ENCODE peak calls at places on chromosome 21, in four cellular contexts. H, O, M and N are unnamed samples.

GRCh38 chr21:19648376-19648775 is 1244.8 kb upstream of the TMPRSS15 start:
- DNase-seq in H (no peak), O (no peak), M (no peak), N (no peak)

GRCh38 chr21:43717967-43718871 is 710 bp upstream of the PDXK start:
- DNase-seq in H (no peak), O (no peak), M (no peak), N (no peak)

GRCh38 chr21:46126321-46127238 is 28.7 kb downstream of the COL6A2 start:
- DNase-seq in H (no peak), O (no peak), M (peak; percentile 44), N (peak; percentile 13)

GRCh38 chr21:38815060-38815405 is 9.3 kb downstream of the ETS2 start:
- DNase-seq in H (no peak), O (no peak), M (no peak), N (no peak)

GRCh38 chr21:34965200-34966174 is 83.6 kb downstream of the RUNX1 start:
- DNase-seq in H (peak; percentile 69), O (no peak), M (no peak), N (no peak)

GRCh38 chr21:43574741-43575465 is 84.4 kb downstream of the HSF2BP start:
- DNase-seq in H (no peak), O (no peak), M (peak; percentile 70), N (no peak)

GRCh38 chr21:46660505-46660904 is 25.0 kb downstream of the PRMT2 start:
- DNase-seq in H (no peak), O (no peak), M (no peak), N (no peak)

GRCh38 chr21:22288885-22289509 is 1290.8 kb downstream of the NCAM2 start:
- DNase-seq in H (no peak), O (no peak), M (no peak), N (no peak)

GRCh38 chr21:14454642-14455009 is 71.7 kb upstream of the HSPA13 start:
- DNase-seq in H (no peak), O (no peak), M (no peak), N (no peak)

GRCh38 chr21:38646213-38646837 is 148.0 kb upstream of the ERG start:
- DNase-seq in H (peak; percentile 37), O (no peak), M (no peak), N (no peak)

GRCh38 chr21:39660191-39660590 is 47.5 kb downstream of the B3GALT5 start:
- DNase-seq in H (peak; percentile 54), O (no peak), M (no peak), N (no peak)

GRCh38 chr21:16992448-16992847 is 520.4 kb upstream of the CXADR start:
- DNase-seq in H (no peak), O (no peak), M (no peak), N (no peak)

GRCh38 chr21:34280389-34280795 is 83.4 kb upstream of the KCNE2 start:
- DNase-seq in H (peak; percentile 58), O (no peak), M (no peak), N (no peak)

GRCh38 chr21:39072468-39072867 is 110.8 kb downstream of the PSMG1 start:
- DNase-seq in H (no peak), O (no peak), M (no peak), N (no peak)

GRCh38 chr21:38303300-38303699 is 46.5 kb downstream of the KCNJ15 start:
- DNase-seq in H (peak; percentile 98), O (no peak), M (no peak), N (no peak)

GRCh38 chr21:36073181-36073580 is 3.4 kb downstream of the CBR1 start:
- DNase-seq in H (no peak), O (no peak), M (no peak), N (no peak)

GRCh38 chr21:16176570-16176969 is 446.8 kb downstream of the USP25 start:
- DNase-seq in H (no peak), O (no peak), M (no peak), N (no peak)

GRCh38 chr21:43611598-43612369 is 47.5 kb downstream of the HSF2BP start:
- DNase-seq in H (peak; percentile 46), O (peak; percentile 63), M (peak; percentile 71), N (peak; percentile 18)

GRCh38 chr21:19123525-19123924 is 719.9 kb upstream of the TMPRSS15 start:
- DNase-seq in H (no peak), O (no peak), M (no peak), N (no peak)

GRCh38 chr21:28196981-28197380 is 795.7 kb downstream of the LTN1 start:
- DNase-seq in H (no peak), O (no peak), M (no peak), N (no peak)

GRCh38 chr21:15735409-15735808 is 5.6 kb downstream of the USP25 start:
- DNase-seq in H (no peak), O (no peak), M (no peak), N (no peak)

GRCh38 chr21:14064296-14064645 is 146.5 kb downstream of the LIPI start:
- DNase-seq in H (no peak), O (no peak), M (no peak), N (no peak)

GRCh38 chr21:25759573-25759972 is 24.8 kb downstream of the GABPA start:
- DNase-seq in H (no peak), O (no peak), M (no peak), N (no peak)

GRCh38 chr21:15775981-15776380 is 46.2 kb downstream of the USP25 start:
- DNase-seq in H (peak; percentile 84), O (no peak), M (no peak), N (no peak)

GRCh38 chr21:35217504-35218060 is 168.5 kb upstream of the RUNX1 start:
- DNase-seq in H (peak; percentile 95), O (no peak), M (no peak), N (no peak)

GRCh38 chr21:34924194-34924593 is 124.9 kb downstream of the RUNX1 start:
- DNase-seq in H (no peak), O (no peak), M (no peak), N (no peak)

GRCh38 chr21:15222711-15223110 is 157.9 kb upstream of the NRIP1 start:
- DNase-seq in H (no peak), O (no peak), M (no peak), N (no peak)

GRCh38 chr21:35428041-35428400 is 378.9 kb upstream of the RUNX1 start:
- DNase-seq in H (peak; percentile 82), O (no peak), M (no peak), N (no peak)

GRCh38 chr21:25733859-25734653 is 648 bp downstream of the ATP5PF start:
- DNase-seq in H (peak; percentile 33), O (no peak), M (no peak), N (no peak)

GRCh38 chr21:23452384-23453083 is 2154.7 kb downstream of the MRPL39 start:
- DNase-seq in H (no peak), O (peak; percentile 33), M (no peak), N (no peak)

DNA sequence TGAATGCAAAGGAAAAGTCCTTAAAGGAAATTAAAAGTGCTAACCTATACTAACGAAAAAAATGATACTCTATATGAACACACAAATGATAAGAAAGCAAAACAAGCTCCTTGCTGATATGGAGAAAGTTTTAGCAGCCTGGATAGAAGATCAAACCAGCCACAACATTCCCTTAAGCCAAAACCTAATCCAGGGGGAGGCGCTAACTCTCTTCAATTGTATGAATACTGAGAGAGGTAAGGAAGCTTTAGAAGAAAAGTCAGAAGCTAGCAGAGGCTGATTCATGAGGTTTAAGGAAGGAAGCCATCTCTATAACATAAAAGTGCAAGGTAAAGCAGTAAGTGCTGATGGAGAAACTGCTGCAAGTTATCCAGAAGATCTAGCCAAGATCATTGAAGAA is 3.4 kb downstream of the KRTAP23-1 start:
- DNase-seq in H (no peak), O (no peak), M (no peak), N (no peak)
- TF ChIP-seq CTCF in H (no peak), O (no peak), M (no peak), N (no peak)

DNA sequence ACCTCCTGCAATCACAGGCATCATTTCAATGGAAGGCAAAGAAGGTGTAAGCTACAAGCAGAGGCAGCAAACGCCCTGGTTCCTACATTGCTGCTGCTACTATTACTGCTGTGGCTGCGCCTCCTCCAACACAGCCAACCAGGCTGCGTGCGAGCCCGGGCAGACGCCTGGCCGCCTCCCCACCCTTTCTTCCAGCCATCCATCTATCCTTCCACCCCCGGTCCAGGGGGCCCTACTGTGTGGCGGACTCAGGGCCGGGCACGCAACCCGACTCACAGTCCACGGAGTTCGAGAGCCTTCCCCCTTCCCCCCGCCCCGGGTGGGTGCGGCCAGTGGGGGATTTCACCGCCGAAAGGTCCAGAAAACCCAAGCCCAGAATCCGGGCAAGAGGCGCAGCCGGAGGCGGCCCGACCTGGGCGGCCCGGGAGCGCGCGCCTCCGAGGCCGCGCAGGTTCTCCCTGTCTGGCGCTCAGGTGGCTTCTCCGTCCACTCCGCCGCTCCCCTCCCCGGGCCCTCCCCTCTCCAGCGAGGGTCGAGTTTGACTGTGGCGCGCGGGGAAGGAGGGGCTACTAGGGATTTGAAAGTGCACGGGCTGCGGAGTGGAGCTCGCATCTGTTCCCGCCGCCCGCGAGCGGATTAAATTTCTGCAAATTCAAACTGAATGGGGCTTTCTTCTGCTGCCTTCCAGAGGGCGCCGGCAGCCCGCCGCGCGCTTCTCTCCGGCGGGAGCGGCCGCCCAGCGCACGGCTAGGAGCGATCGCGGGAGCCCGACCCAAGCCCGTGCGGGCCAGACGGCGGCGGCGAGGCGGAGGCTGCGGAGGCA is at the start of gene HUNK:
- DNase-seq in H (peak; percentile 56), O (peak; percentile 59), M (peak; percentile 56), N (no peak)
- TF ChIP-seq CTCF in H (peak; percentile 27), O (peak; percentile 31), M (no peak), N (no peak)

GRCh38 chr21:33158654-33159053 is 71.1 kb upstream of the IFNAR2 start:
- DNase-seq in H (no peak), O (no peak), M (no peak), N (no peak)
- TF ChIP-seq CTCF in H (no peak), O (no peak), M (no peak), N (no peak)

DNA sequence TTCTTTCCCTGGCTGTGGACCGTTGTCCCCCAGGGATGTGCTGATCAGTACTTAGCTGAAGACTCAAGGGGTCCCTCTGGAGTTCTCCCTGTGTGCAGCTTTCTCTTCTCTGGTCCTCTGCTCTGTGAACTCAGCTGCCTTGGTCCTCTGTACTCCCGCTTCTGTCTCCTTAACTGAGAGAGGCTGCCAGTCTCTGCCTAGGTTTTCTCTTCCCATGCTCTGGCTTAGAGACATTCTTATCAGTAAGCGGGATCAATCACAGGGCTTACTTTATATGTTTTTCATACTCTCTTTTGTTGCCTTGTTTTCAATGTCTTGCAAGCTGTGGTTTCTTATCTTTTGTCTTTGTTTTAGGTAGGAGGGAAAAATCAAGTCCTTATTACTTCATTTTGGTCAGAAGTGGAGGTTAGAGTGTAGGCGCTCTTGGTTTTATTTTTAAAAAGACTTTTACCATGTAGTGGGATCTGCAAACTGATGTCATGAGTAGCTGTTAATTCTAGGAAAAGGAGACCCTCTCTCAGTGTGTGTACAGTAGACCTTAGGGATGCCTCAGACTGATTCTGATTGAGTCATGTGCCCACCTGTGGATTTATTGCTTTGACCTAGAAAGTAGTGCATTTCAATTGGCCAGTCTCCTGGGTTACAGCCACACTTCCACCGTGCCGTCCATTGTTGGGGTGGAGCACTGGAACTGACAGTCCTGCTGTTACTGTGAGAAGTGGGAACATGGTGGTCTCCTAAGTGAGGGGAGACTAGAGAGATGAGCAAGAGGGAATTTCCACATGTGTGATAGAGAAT is 46.6 kb downstream of the TTC3 start:
- DNase-seq in H (no peak), O (no peak), M (no peak), N (no peak)
- TF ChIP-seq CTCF in H (no peak), O (no peak), M (no peak), N (no peak)

GRCh38 chr21:24514081-24514733 is 1093.1 kb downstream of the MRPL39 start:
- DNase-seq in H (no peak), O (no peak), M (no peak), N (no peak)
- TF ChIP-seq CTCF in H (no peak), O (peak; percentile 60), M (peak; percentile 50), N (peak; percentile 62)

GRCh38 chr21:26769613-26770188 is 75.5 kb downstream of the ADAMTS1 start:
- DNase-seq in H (peak; percentile 70), O (no peak), M (no peak), N (no peak)
- TF ChIP-seq CTCF in H (peak; percentile 68), O (peak; percentile 75), M (peak; percentile 59), N (peak; percentile 67)

GRCh38 chr21:45094412-45094811 is 20.0 kb downstream of the ADARB1 start:
- DNase-seq in H (no peak), O (no peak), M (no peak), N (no peak)
- TF ChIP-seq CTCF in H (no peak), O (no peak), M (no peak), N (no peak)